ENCODE peak calls at places on chromosomes 7 and 10, in seven cellular contexts. F is fibroblast of gingiva; X is activated naive CD8-positive, alpha-beta T cell treated with anti-CD3 and anti-CD28 coated beads, Interleukin-2, amount 50 U/mL, for 24 hours; R is activated CD4-positive, CD25-positive, alpha-beta regulatory T cell; S is H9; O is ELR; Y is COR-L47. A is an unnamed sample.

GRCh38 chr10:75851946-75852345 is 420.5 kb downstream of the LRMDA start:
- DNase-seq in S (no peak), X (no peak), Y (no peak), R (no peak), O (no peak), F (no peak), A (no peak)

GRCh38 chr10:129964611-129965417 is 740 bp upstream of the EBF3 start:
- DNase-seq in R (no peak), O (no peak), S (no peak), Y (no peak), X (no peak), F (no peak), A (no peak)

GRCh38 chr10:42888504-42889095 is 106.0 kb downstream of the BMS1 start:
- DNase-seq in F (no peak), R (no peak), O (no peak), X (no peak), Y (no peak), S (no peak), A (no peak)

GRCh38 chr10:121637437-121637836 is 39.2 kb upstream of the FGFR2 start:
- DNase-seq in Y (no peak), X (no peak), R (no peak), O (no peak), S (no peak), F (no peak), A (no peak)

GRCh38 chr10:69680610-69681009 is 50.6 kb downstream of the FAM241B start:
- DNase-seq in Y (no peak), F (no peak), X (no peak), R (no peak), S (no peak), O (no peak), A (no peak)

GRCh38 chr7:104135760-104136558 is 71.9 kb downstream of the ORC5 start:
- DNase-seq in R (no peak), F (no peak), O (no peak), Y (no peak), S (no peak), X (no peak), A (no peak)

GRCh38 chr7:104328970-104329825 is 795 bp downstream of the LHFPL3 start:
- DNase-seq in F (no peak), O (no peak), X (no peak), Y (no peak), R (no peak), S (peak; percentile 31), A (no peak)

GRCh38 chr10:124087672-124088634 is 5.4 kb downstream of the CHST15 start:
- DNase-seq in Y (peak; percentile 45), S (no peak), R (no peak), X (no peak), O (no peak), F (no peak), A (no peak)

GRCh38 chr7:91286432-91286831 is 22.2 kb downstream of the FZD1 start:
- DNase-seq in S (peak; percentile 44), F (no peak), O (no peak), X (no peak), Y (peak; percentile 78), R (no peak), A (no peak)

GRCh38 chr7:55173671-55174070 is 154.9 kb downstream of the EGFR start:
- DNase-seq in Y (no peak), F (no peak), X (no peak), R (no peak), O (no peak), S (no peak), A (no peak)

GRCh38 chr7:156475179-156475578 is 165.4 kb upstream of the RNF32 start:
- DNase-seq in X (no peak), S (no peak), Y (no peak), R (no peak), F (no peak), O (no peak), A (no peak)

GRCh38 chr10:8224591-8224990 is 170.1 kb downstream of the GATA3 start:
- DNase-seq in O (no peak), Y (no peak), R (no peak), X (no peak), F (no peak), S (no peak), A (no peak)

GRCh38 chr10:42543840-42544372 is 94.5 kb downstream of the ZNF33B start:
- DNase-seq in F (no peak), R (no peak), S (no peak), O (no peak), Y (no peak), X (no peak), A (no peak)

GRCh38 chr10:88127266-88127665 is 263.8 kb downstream of the PTEN start:
- DNase-seq in S (no peak), Y (no peak), X (no peak), R (no peak), F (no peak), O (no peak), A (no peak)

GRCh38 chr10:103416436-103417147 is 20.2 kb downstream of the PDCD11 start:
- DNase-seq in R (no peak), O (peak; percentile 69), X (peak; percentile 44), S (no peak), F (peak; percentile 55), Y (peak; percentile 5), A (peak; percentile 72)

GRCh38 chr10:71010730-71011129 is 122.4 kb upstream of the PCBD1 start:
- DNase-seq in Y (peak; percentile 2), R (no peak), O (no peak), S (no peak), F (no peak), X (no peak), A (no peak)

GRCh38 chr7:1914321-1914720 is 244.2 kb downstream of the ELFN1 start:
- DNase-seq in X (no peak), O (no peak), S (no peak), Y (no peak), F (no peak), R (no peak), A (no peak)

GRCh38 chr7:84923348-84923747 is 263.5 kb downstream of the SEMA3D start:
- DNase-seq in R (no peak), Y (no peak), S (no peak), O (no peak), X (no peak), F (no peak), A (no peak)

A was measured in erythroblast.